ENCODE peak calls at places on chromosomes 16 and 17, in eight cellular contexts. K, D, V, E, A, J, S and G are unnamed samples.
A peak's percentile ranks its signal among the peaks of the same experiment; 100 is the strongest.

GRCh38 chr16:1765826-1766225 is 5.5 kb downstream of the NME3 start:
- DNase-seq in D (no peak), A (peak; percentile 80), K (no peak), S (no peak), E (no peak), J (no peak), V (no peak), G (no peak)

GRCh38 chr16:69482410-69482951 is 58.1 kb downstream of the CYB5B start:
- DNase-seq in K (no peak), V (no peak), A (no peak), S (no peak), J (peak; percentile 60), E (peak; percentile 21), D (peak; percentile 74), G (peak; percentile 89)

GRCh38 chr17:39531252-39531651 is 70.0 kb downstream of the CDK12 start:
- DNase-seq in D (no peak), V (no peak), K (no peak), J (no peak), S (no peak), E (no peak), A (no peak), G (no peak)

GRCh38 chr17:27776882-27777624 is 23.3 kb downstream of the NOS2 start:
- DNase-seq in S (no peak), K (no peak), E (no peak), A (no peak), D (no peak), V (no peak), J (no peak), G (no peak)

GRCh38 chr17:16878084-16878483 is 93.8 kb downstream of the TNFRSF13B start:
- DNase-seq in J (no peak), S (no peak), E (no peak), A (no peak), V (peak; percentile 6), D (no peak), K (no peak), G (no peak)

GRCh38 chr17:82876149-82876548 is 36.3 kb upstream of the ZNF750 start:
- DNase-seq in A (no peak), S (no peak), V (no peak), E (peak; percentile 81), D (peak; percentile 84), J (peak; percentile 63), K (no peak), G (no peak)

GRCh38 chr17:29048440-29049360 is 5.8 kb downstream of the PIPOX start:
- DNase-seq in A (no peak), E (no peak), S (no peak), K (no peak), D (no peak), V (no peak), J (no peak), G (no peak)

GRCh38 chr16:86222541-86222940 is 287.8 kb upstream of the FOXF1 start:
- DNase-seq in E (no peak), D (peak; percentile 69), K (no peak), J (no peak), A (no peak), V (peak; percentile 15), S (no peak), G (peak; percentile 32)

GRCh38 chr16:85553436-85554113 is 59.5 kb upstream of the GSE1 start:
- DNase-seq in E (no peak), D (no peak), A (peak; percentile 95), S (peak; percentile 59), J (no peak), V (peak; percentile 93), K (peak; percentile 59), G (no peak)

GRCh38 chr16:14405611-14406537 is 224.2 kb downstream of the PARN start:
- DNase-seq in A (peak; percentile 85), E (no peak), D (peak; percentile 67), K (no peak), J (peak; percentile 19), V (no peak), S (peak; percentile 54), G (peak; percentile 78)

GRCh38 chr16:56658476-56658875 is 717 bp downstream of the MT1F start:
- DNase-seq in A (no peak), E (no peak), V (no peak), J (no peak), K (no peak), S (no peak), D (no peak), G (no peak)

GRCh38 chr17:19759934-19760530 is 11.9 kb upstream of the ALDH3A1 start:
- DNase-seq in K (no peak), A (no peak), E (no peak), V (no peak), D (no peak), J (no peak), S (no peak), G (peak; percentile 54)

GRCh38 chr17:13027246-13027645 is 9.4 kb upstream of the ELAC2 start:
- DNase-seq in S (no peak), V (no peak), K (no peak), D (no peak), A (no peak), E (no peak), J (no peak), G (no peak)

GRCh38 chr17:57517519-57518342 is 227.4 kb downstream of the CCDC182 start:
- DNase-seq in D (no peak), S (no peak), E (no peak), K (no peak), V (no peak), A (no peak), J (no peak), G (no peak)

GRCh38 chr16:22318690-22319358 is 21.6 kb downstream of the POLR3E start:
- DNase-seq in V (peak; percentile 86), D (peak; percentile 66), A (no peak), E (no peak), J (no peak), S (no peak), K (no peak), G (no peak)

GRCh38 chr17:2803971-2804370 is 7.7 kb downstream of the RAP1GAP2 start:
- DNase-seq in V (no peak), J (no peak), S (no peak), D (no peak), E (no peak), K (no peak), A (no peak), G (no peak)

GRCh38 chr16:89633064-89633631 is 19.7 kb downstream of the DPEP1 start:
- DNase-seq in S (no peak), V (no peak), A (no peak), J (no peak), D (no peak), E (no peak), K (peak; percentile 21), G (no peak)

GRCh38 chr17:56158344-56158743 is 5.1 kb downstream of the ANKFN1 start:
- DNase-seq in D (no peak), E (no peak), K (no peak), S (no peak), V (no peak), J (no peak), A (no peak), G (no peak)

GRCh38 chr16:73020409-73020884 is 27.5 kb downstream of the ZFHX3 start:
- DNase-seq in S (no peak), V (no peak), K (peak; percentile 72), D (peak; percentile 82), J (no peak), E (peak; percentile 58), A (peak; percentile 58), G (peak; percentile 82)

GRCh38 chr16:10240854-10241613 is 58.8 kb upstream of the GRIN2A start:
- DNase-seq in A (no peak), E (no peak), K (no peak), J (no peak), S (no peak), V (no peak), D (no peak), G (no peak)

GRCh38 chr17:27665549-27665948 is 34.6 kb downstream of the LGALS9 start:
- DNase-seq in V (peak; percentile 32), S (no peak), K (no peak), J (no peak), A (no peak), E (no peak), D (no peak), G (no peak)

GRCh38 chr17:17837966-17838962 is 1.5 kb upstream of the SREBF1 start:
- DNase-seq in E (peak; percentile 72), K (peak; percentile 75), S (no peak), A (no peak), V (no peak), D (no peak), J (no peak), G (peak; percentile 87)

GRCh38 chr17:65078441-65079160 is 22.1 kb upstream of the GNA13 start:
- DNase-seq in E (no peak), V (no peak), S (no peak), J (no peak), K (no peak), D (peak; percentile 74), A (no peak), G (no peak)

GRCh38 chr16:48385272-48385953 is at the start of gene SIAH1:
- DNase-seq in K (no peak), A (peak; percentile 99), J (peak; percentile 75), V (peak; percentile 96), S (peak; percentile 82), E (peak; percentile 81), D (peak; percentile 91), G (peak; percentile 86)
- TF ChIP-seq POLR2AphosphoS5 in K (peak; percentile 79), A (peak; percentile 49), J (peak; percentile 58), V (peak; percentile 87), S (peak; percentile 86), E (peak; percentile 31), D (peak; percentile 55), G (no peak)

GRCh38 chr17:9644910-9645751 is at the start of gene USP43:
- DNase-seq in J (peak; percentile 27), V (no peak), A (peak; percentile 92), S (peak; percentile 29), E (peak; percentile 59), K (peak; percentile 32), D (no peak), G (no peak)
- TF ChIP-seq POLR2A in J (no peak), V (no peak), A (peak; percentile 63), S (no peak), E (peak; percentile 65), K (no peak), D (no peak), G (no peak)

GRCh38 chr17:36105718-36106117 is 2.1 kb downstream of the CCL4 start:
- DNase-seq in V (no peak), K (no peak), E (no peak), A (no peak), J (no peak), S (no peak), D (no peak), G (no peak)

GRCh38 chr17:36107660-36108059 is 4.0 kb downstream of the CCL4 start:
- DNase-seq in A (no peak), S (no peak), V (no peak), D (no peak), E (no peak), J (no peak), K (no peak), G (no peak)

DNA sequence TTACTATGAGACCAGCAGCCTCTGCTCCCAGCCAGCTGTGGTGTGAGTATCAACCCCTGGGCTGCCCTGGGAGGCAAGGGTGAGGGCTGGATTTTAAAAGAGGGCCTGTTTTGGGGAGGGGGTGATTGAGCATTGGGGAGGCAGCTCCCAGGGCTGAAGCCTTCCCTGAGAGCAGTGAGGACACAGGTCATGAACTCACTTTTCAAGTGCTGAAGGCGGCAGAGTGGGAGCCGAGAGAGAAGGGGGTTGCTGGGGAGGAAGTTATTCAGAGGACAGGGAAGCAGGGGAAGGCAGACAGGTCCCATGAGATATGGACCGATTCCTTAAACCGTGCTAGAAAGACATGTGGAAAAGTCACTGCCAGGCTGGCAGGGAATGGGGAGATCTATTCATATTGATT is 974 bp downstream of the CCL4 start:
- DNase-seq in E (no peak), J (no peak), V (no peak), K (no peak), A (no peak), D (no peak), S (no peak), G (no peak)
- TF ChIP-seq POLR2AphosphoS5 in E (no peak), J (no peak), V (no peak), K (no peak), A (no peak), D (no peak), S (no peak), G (no peak)

GRCh38 chr16:4616047-4616811 is 1.5 kb upstream of the UBALD1 start:
- DNase-seq in S (peak; percentile 98), V (peak; percentile 99), K (peak; percentile 100), J (peak; percentile 100), D (peak; percentile 100), A (peak; percentile 100), E (peak; percentile 100), G (peak; percentile 100)
- TF ChIP-seq POLR2A in S (peak; percentile 72), V (peak; percentile 37), K (no peak), J (peak; percentile 61), D (peak; percentile 87), A (peak; percentile 83), E (peak; percentile 87), G (no peak)